ENCODE peak calls at places on chromosome 17, in ten cellular contexts. L, Q, P, C, X, V, O, G, M and D are unnamed samples.

GRCh38 chr17:37147301-37147812 is 198.6 kb downstream of the AATF start:
- DNase-seq in M (no peak), O (peak), C (no peak), P (no peak), L (no peak), X (no peak), Q (peak), V (no peak), G (no peak), D (no peak)

GRCh38 chr17:36812762-36813161 is 124.5 kb upstream of the LHX1 start:
- DNase-seq in V (no peak), G (no peak), Q (no peak), O (no peak), X (no peak), C (no peak), M (no peak), L (no peak), P (no peak), D (no peak)

GRCh38 chr17:36808181-36808661 is 129.1 kb upstream of the LHX1 start:
- DNase-seq in C (no peak), P (no peak), X (no peak), Q (no peak), O (no peak), G (no peak), L (no peak), M (no peak), V (no peak), D (no peak)

GRCh38 chr17:46894476-46895151 is 28.3 kb upstream of the GOSR2 start:
- DNase-seq in Q (no peak), X (no peak), M (no peak), P (no peak), L (no peak), V (no peak), C (no peak), O (no peak), G (no peak), D (no peak)

GRCh38 chr17:1197781-1198490 is 18.2 kb upstream of the ABR start:
- DNase-seq in L (no peak), V (no peak), X (peak), Q (no peak), P (peak), C (peak), G (peak), O (peak), M (no peak), D (peak)

GRCh38 chr17:1605681-1606351 is 22.8 kb downstream of the SLC43A2 start:
- DNase-seq in O (no peak), M (no peak), L (no peak), X (no peak), G (no peak), Q (no peak), V (no peak), P (no peak), C (peak), D (no peak)

GRCh38 chr17:46020023-46020735 is 21.1 kb downstream of the STH start:
- DNase-seq in L (peak), P (peak), X (peak), V (no peak), O (no peak), Q (no peak), C (no peak), M (no peak), G (no peak), D (no peak)

GRCh38 chr17:31224366-31224765 is 72.7 kb downstream of the OMG start:
- DNase-seq in V (no peak), C (no peak), L (no peak), X (no peak), Q (no peak), G (no peak), M (peak), P (no peak), O (no peak), D (no peak)

GRCh38 chr17:38869647-38870258 is at the start of gene LASP1:
- DNase-seq in G (peak), C (peak), X (peak), M (no peak), L (peak), Q (peak), O (peak), P (peak), V (no peak), D (peak)

GRCh38 chr17:50267074-50267841 is 7.0 kb upstream of the TMEM92 start:
- DNase-seq in M (no peak), V (no peak), X (peak), G (no peak), C (no peak), Q (no peak), P (peak), O (peak), L (peak), D (no peak)

GRCh38 chr17:42058018-42058417 is 7.6 kb upstream of the C17orf113 start:
- DNase-seq in V (no peak), M (no peak), L (no peak), P (no peak), G (no peak), O (no peak), X (no peak), C (no peak), Q (no peak), D (no peak)

GRCh38 chr17:18959845-18960240 is 7.9 kb downstream of the SLC5A10 start:
- DNase-seq in C (no peak), M (no peak), P (no peak), Q (no peak), G (no peak), O (peak), V (no peak), L (no peak), X (no peak), D (no peak)

GRCh38 chr17:58060596-58061191 is 22.5 kb upstream of the DYNLL2 start:
- DNase-seq in L (peak), X (peak), G (no peak), M (no peak), C (no peak), P (peak), V (no peak), Q (peak), O (no peak), D (no peak)

GRCh38 chr17:50938821-50939541 is 72.8 kb upstream of the TOB1 start:
- DNase-seq in O (no peak), X (no peak), P (peak), Q (no peak), V (no peak), G (no peak), M (no peak), L (no peak), C (no peak), D (no peak)

GRCh38 chr17:9594065-9594464 is 17.6 kb downstream of the CFAP52 start:
- DNase-seq in X (no peak), M (no peak), V (no peak), P (no peak), G (no peak), C (no peak), O (no peak), L (no peak), Q (no peak), D (no peak)

GRCh38 chr17:76240461-76241204 is at the start of gene RNF157:
- DNase-seq in G (no peak), M (no peak), O (peak), L (no peak), V (no peak), X (peak), Q (peak), P (peak), C (peak), D (no peak)

GRCh38 chr17:34389343-34389742 is 26.3 kb upstream of the CCL1 start:
- DNase-seq in L (no peak), X (peak), P (no peak), M (no peak), O (no peak), C (no peak), Q (no peak), V (no peak), G (no peak), D (no peak)

GRCh38 chr17:81635431-81635830 is 1.5 kb downstream of the NPLOC4 start:
- DNase-seq in L (no peak), G (no peak), X (peak), C (no peak), Q (no peak), V (peak), P (no peak), M (no peak), O (no peak), D (no peak)

GRCh38 chr17:48456584-48456983 is 26.6 kb upstream of the SKAP1 start:
- DNase-seq in M (no peak), V (peak), C (no peak), Q (no peak), X (no peak), G (no peak), P (no peak), O (no peak), L (no peak), D (no peak)

GRCh38 chr17:266219-266618 is 84.8 kb upstream of the DOC2B start:
- DNase-seq in G (no peak), C (peak), P (peak), L (peak), O (no peak), Q (no peak), X (peak), V (no peak), M (no peak), D (no peak)

GRCh38 chr17:1440921-1441320 is 15.1 kb downstream of the CRK start:
- DNase-seq in O (no peak), C (no peak), P (no peak), Q (no peak), V (no peak), X (no peak), G (no peak), L (no peak), M (no peak), D (no peak)

GRCh38 chr17:32783602-32784001 is 93.3 kb downstream of the MYO1D start:
- DNase-seq in P (no peak), Q (peak), X (no peak), G (no peak), V (peak), C (no peak), L (no peak), M (peak), O (no peak), D (peak)

GRCh38 chr17:16415031-16415924 is at the start of gene TRPV2:
- DNase-seq in C (peak), O (peak), P (no peak), Q (no peak), M (no peak), V (no peak), G (no peak), L (no peak), X (peak), D (no peak)

GRCh38 chr17:18315498-18316360 is 636 bp downstream of the SMCR8 start:
- DNase-seq in Q (no peak), O (no peak), L (no peak), M (no peak), X (peak), V (no peak), P (peak), C (no peak), G (no peak), D (peak)

GRCh38 chr17:44707755-44708400 is 587 bp upstream of the DBF4B start:
- DNase-seq in O (no peak), V (no peak), P (no peak), L (no peak), X (no peak), M (no peak), Q (no peak), C (no peak), G (peak), D (no peak)

GRCh38 chr17:51085150-51085805 is 35.4 kb downstream of the SPAG9 start:
- DNase-seq in L (no peak), M (no peak), Q (no peak), X (no peak), O (no peak), C (no peak), G (no peak), V (no peak), P (no peak), D (no peak)

GRCh38 chr17:4899341-4900230 is at the start of gene C17orf107:
- DNase-seq in C (peak), Q (peak), V (no peak), X (peak), O (peak), P (peak), L (peak), G (peak), M (no peak), D (peak)

GRCh38 chr17:41439375-41439774 is 1.4 kb downstream of the KRT38 start:
- DNase-seq in P (no peak), G (no peak), O (no peak), L (no peak), Q (no peak), C (no peak), V (no peak), M (no peak), X (no peak), D (peak)

GRCh38 chr17:17320188-17320910 is 17.2 kb downstream of the NT5M start:
- DNase-seq in V (no peak), M (no peak), O (no peak), P (no peak), X (no peak), Q (no peak), G (no peak), C (peak), L (peak), D (no peak)

GRCh38 chr17:77301694-77302087 is 160.9 kb downstream of the SEC14L1 start:
- DNase-seq in P (no peak), C (no peak), G (no peak), M (no peak), V (no peak), L (no peak), X (no peak), Q (no peak), O (no peak), D (no peak)

GRCh38 chr17:77297693-77298666 is 157.2 kb downstream of the SEC14L1 start:
- DNase-seq in L (no peak), O (no peak), X (no peak), M (no peak), V (no peak), G (no peak), C (no peak), P (no peak), Q (no peak), D (no peak)

GRCh38 chr17:77298811-77299210 is 158.0 kb downstream of the SEC14L1 start:
- DNase-seq in C (no peak), G (no peak), O (no peak), V (no peak), X (no peak), Q (no peak), L (no peak), M (no peak), P (no peak), D (no peak)

GRCh38 chr17:77300016-77300686 is 159.4 kb downstream of the SEC14L1 start:
- DNase-seq in G (no peak), P (no peak), C (no peak), L (no peak), V (no peak), Q (no peak), M (no peak), O (no peak), X (no peak), D (no peak)

GRCh38 chr17:77299256-77300015 is 158.7 kb downstream of the SEC14L1 start:
- DNase-seq in C (no peak), Q (no peak), O (no peak), V (no peak), P (no peak), L (no peak), X (no peak), M (no peak), G (no peak), D (no peak)
- TF ChIP-seq POLR2AphosphoS5 in C (no peak), Q (no peak), O (no peak), V (no peak), P (no peak), L (no peak), X (no peak), M (no peak), G (no peak), D (no peak)

DNA sequence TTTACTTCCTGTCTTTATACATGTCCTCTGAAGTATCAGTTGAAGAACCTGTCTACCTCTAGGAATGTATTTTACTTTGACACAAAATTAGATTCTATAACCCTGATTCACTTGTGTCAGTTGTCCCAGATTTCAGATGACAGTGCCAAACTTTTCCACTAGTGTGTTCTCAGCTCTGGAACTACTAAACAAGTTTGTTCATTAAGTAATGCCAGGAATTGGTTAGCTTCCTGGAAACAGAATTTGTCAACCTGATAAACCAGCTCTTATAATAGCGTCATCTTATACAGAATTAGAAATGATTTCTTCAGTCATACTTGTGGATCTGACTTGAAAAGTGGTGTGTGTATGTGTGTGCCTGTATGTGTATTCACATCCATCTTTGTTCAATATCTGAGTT is 7.4 kb downstream of the MAP3K3 start:
- DNase-seq in Q (no peak), M (no peak), C (no peak), V (no peak), L (no peak), O (no peak), P (no peak), G (no peak), X (no peak), D (no peak)
- TF ChIP-seq POLR2AphosphoS5 in Q (peak), M (no peak), C (peak), V (no peak), L (no peak), O (no peak), P (no peak), G (no peak), X (no peak), D (no peak)

DNA sequence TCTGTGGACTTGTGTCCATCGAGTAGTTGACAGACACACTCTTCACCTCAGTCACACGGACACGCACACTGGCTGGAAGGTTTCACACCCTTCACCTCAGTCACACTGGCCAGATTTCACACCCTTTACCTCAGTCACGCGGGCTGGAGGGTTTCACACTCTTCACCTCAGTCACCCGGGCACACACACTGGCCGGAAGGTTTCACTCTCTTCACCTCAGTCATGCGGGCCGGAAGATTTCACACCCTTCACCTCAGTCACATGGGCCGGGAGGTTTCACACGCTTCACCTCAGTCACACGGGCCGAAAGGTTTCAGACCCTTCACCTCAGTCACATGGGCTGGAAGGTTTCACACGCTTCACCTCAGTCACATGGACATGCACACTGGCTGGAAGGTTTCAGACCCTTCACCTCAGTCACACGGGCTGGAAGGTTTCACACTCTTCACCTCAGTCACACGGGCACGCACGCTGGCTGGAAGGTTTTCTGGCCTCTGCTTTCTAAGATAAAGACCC is 96.2 kb downstream of the PGS1 start:
- DNase-seq in C (peak), M (no peak), V (no peak), P (no peak), X (peak), G (no peak), Q (no peak), L (no peak), O (no peak), D (no peak)
- TF ChIP-seq POLR2AphosphoS5 in C (no peak), M (no peak), V (no peak), P (no peak), X (no peak), G (no peak), Q (no peak), L (no peak), O (no peak), D (no peak)

GRCh38 chr17:69415431-69415830 is 934 bp downstream of the MAP2K6 start:
- DNase-seq in C (no peak), M (no peak), O (no peak), P (no peak), X (no peak), Q (no peak), G (no peak), L (no peak), V (no peak), D (no peak)

GRCh38 chr17:69414408-69415274 is at the start of gene MAP2K6:
- DNase-seq in C (peak), V (no peak), P (peak), X (peak), M (peak), L (peak), G (peak), Q (peak), O (peak), D (peak)

GRCh38 chr17:69412336-69412735 is 2.2 kb upstream of the MAP2K6 start:
- DNase-seq in C (no peak), V (no peak), P (no peak), L (no peak), O (no peak), M (no peak), X (no peak), Q (no peak), G (no peak), D (no peak)

GRCh38 chr17:69418535-69418934 is 4.0 kb downstream of the MAP2K6 start:
- DNase-seq in G (no peak), M (no peak), P (no peak), C (no peak), X (no peak), V (no peak), Q (no peak), L (no peak), O (no peak), D (no peak)

GRCh38 chr17:69417545-69418483 is 3.3 kb downstream of the MAP2K6 start:
- DNase-seq in O (no peak), L (no peak), X (no peak), G (no peak), V (no peak), Q (no peak), P (no peak), C (no peak), M (no peak), D (no peak)
- TF ChIP-seq POLR2AphosphoS5 in O (no peak), L (no peak), X (no peak), G (no peak), V (no peak), Q (no peak), P (no peak), C (no peak), M (no peak), D (no peak)

DNA sequence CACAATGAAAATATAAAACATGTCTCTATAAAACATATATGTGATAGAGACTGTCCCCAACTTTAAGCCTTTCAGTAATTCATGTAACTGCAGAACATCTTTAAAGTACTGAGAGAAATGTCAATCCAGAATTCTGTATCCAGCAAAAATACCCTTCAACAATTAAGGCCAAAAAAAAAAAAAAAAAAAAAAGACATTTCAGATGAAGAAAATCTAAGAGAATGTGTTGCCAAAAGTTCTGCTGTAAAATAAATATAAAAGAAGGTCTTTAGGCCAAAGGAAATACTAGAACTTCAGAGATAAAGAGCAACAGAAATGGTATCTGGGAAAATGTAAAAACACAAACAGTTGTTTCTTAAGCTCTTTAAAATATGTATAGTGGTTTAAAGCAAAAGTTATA is 17.3 kb downstream of the BPTF start:
- DNase-seq in V (no peak), P (no peak), L (no peak), C (no peak), M (no peak), X (no peak), Q (no peak), O (no peak), G (no peak), D (no peak)
- TF ChIP-seq POLR2AphosphoS5 in V (no peak), P (no peak), L (no peak), C (no peak), M (no peak), X (no peak), Q (no peak), O (no peak), G (no peak), D (no peak)